ENCODE peak calls at places on chromosomes 16 and 17, in nine cellular contexts. A is fibroblast of lung, F is psoas muscle, T is SK-N-MC, P is neuronal stem cell, L is gastrocnemius medialis, Q is Peyer's patch, X is Caco-2, G is SJSA1. Z is an unnamed sample. For H3K36me3, the result is how much of the 10 kb centered on the place peaks cover.

GRCh38 chr16:1258218-1258587 is 2.3 kb downstream of the TPSD1 start:
- DNase-seq in A (no peak), F (no peak), T (no peak), P (no peak), L (no peak), Q (no peak), X (no peak), G (no peak), Z (no peak)

GRCh38 chr16:11283820-11284248 is 2.7 kb upstream of the PRM1 start:
- DNase-seq in A (no peak), F (no peak), T (no peak), P (no peak), L (no peak), Q (no peak), X (peak), G (no peak), Z (no peak)

GRCh38 chr17:31564883-31565297 is 173.4 kb downstream of the RAB11FIP4 start:
- DNase-seq in A (peak), F (no peak), T (peak), P (no peak), L (no peak), Q (no peak), X (no peak), G (peak), Z (no peak)

GRCh38 chr17:64242633-64243032 is 20.4 kb downstream of the TEX2 start:
- DNase-seq in A (no peak), F (no peak), T (no peak), P (no peak), L (no peak), Q (no peak), X (no peak), G (no peak), Z (no peak)

GRCh38 chr16:71367243-71367976 is 8.9 kb downstream of the CALB2 start:
- DNase-seq in A (peak), F (peak), T (no peak), P (peak), L (no peak), Q (peak), X (peak), G (peak), Z (no peak)

GRCh38 chr16:77359065-77359502 is 75.8 kb downstream of the ADAMTS18 start:
- DNase-seq in A (peak), F (no peak), T (no peak), P (peak), L (no peak), Q (no peak), X (peak), G (peak), Z (no peak)

GRCh38 chr17:41171881-41172280 is 3.9 kb upstream of the KRTAP4-3 start:
- DNase-seq in A (peak), F (no peak), T (no peak), P (no peak), L (no peak), Q (no peak), X (no peak), G (no peak), Z (no peak)

GRCh38 chr16:11797957-11798299 is 870 bp upstream of the ZC3H7A start:
- DNase-seq in A (no peak), F (no peak), T (no peak), P (no peak), L (no peak), Q (no peak), X (no peak), G (no peak), Z (no peak)

GRCh38 chr16:47528431-47528830 is 67.3 kb downstream of the PHKB start:
- DNase-seq in A (peak), F (no peak), T (no peak), P (no peak), L (no peak), Q (no peak), X (no peak), G (no peak), Z (no peak)

GRCh38 chr16:27721548-27722265 is 171.8 kb downstream of the KATNIP start:
- DNase-seq in A (peak), F (peak), T (no peak), P (no peak), L (peak), Q (peak), X (no peak), G (no peak), Z (peak)

GRCh38 chr17:65794572-65794971 is 233.1 kb upstream of the AXIN2 start:
- DNase-seq in A (no peak), F (no peak), T (no peak), P (no peak), L (no peak), Q (no peak), X (peak), G (peak), Z (no peak)

GRCh38 chr17:39144414-39144813 is 7.0 kb downstream of the PLXDC1 start:
- DNase-seq in A (peak), F (peak), T (no peak), P (no peak), L (peak), Q (peak), X (no peak), G (no peak), Z (peak)

GRCh38 chr16:4880006-4880580 is 32.8 kb downstream of the UBN1 start:
- DNase-seq in A (no peak), F (no peak), T (no peak), P (no peak), L (no peak), Q (no peak), X (no peak), G (no peak), Z (no peak)

GRCh38 chr16:4883501-4883900 is 36.2 kb downstream of the UBN1 start:
- DNase-seq in A (no peak), F (no peak), T (no peak), P (no peak), L (no peak), Q (no peak), X (no peak), G (no peak), Z (no peak)

GRCh38 chr16:4884209-4884608 is 36.9 kb downstream of the UBN1 start:
- DNase-seq in A (no peak), F (no peak), T (no peak), P (no peak), L (no peak), Q (peak), X (no peak), G (no peak), Z (no peak)

GRCh38 chr16:4882633-4883285 is 35.5 kb downstream of the UBN1 start:
- DNase-seq in A (peak), F (no peak), T (no peak), P (no peak), L (peak), Q (no peak), X (no peak), G (peak), Z (peak)

GRCh38 chr16:4882261-4882632 is 35.0 kb downstream of the UBN1 start:
- DNase-seq in A (no peak), F (no peak), T (peak), P (no peak), L (no peak), Q (no peak), X (no peak), G (no peak), Z (peak)
- H3K36me3 ChIP-seq in A (under half), F (under half), T (half or more), P (half or more), L (half or more), Q (half or more), X (under half), G (half or more), Z (half or more)

DNA sequence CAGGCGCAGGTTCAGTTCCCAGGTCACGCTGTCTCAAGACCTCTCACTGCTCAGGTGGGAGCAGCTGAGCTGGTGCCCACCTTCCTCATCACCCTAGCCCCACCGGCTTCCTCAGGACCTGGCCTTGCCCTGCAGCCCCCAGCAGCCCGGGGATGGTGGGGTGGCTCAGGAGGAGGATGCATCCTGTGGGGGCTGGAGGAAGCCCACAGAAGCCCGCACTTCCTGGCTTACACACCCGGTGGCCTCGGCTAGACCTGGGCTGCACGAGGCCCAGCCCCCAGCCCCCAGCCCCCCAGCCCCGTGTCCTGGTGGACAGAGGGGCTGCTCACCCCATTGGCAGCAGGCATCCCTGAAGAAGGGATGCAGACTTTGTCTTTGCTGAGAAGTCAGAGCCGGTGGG is 43.4 kb downstream of the BAHCC1 start:
- DNase-seq in A (no peak), F (no peak), T (no peak), P (no peak), L (no peak), Q (no peak), X (no peak), G (no peak), Z (no peak)
- H3K36me3 ChIP-seq in A (under half), F (under half), T (under half), P (under half), L (under half), Q (under half), X (under half), G (under half), Z (under half)

DNA sequence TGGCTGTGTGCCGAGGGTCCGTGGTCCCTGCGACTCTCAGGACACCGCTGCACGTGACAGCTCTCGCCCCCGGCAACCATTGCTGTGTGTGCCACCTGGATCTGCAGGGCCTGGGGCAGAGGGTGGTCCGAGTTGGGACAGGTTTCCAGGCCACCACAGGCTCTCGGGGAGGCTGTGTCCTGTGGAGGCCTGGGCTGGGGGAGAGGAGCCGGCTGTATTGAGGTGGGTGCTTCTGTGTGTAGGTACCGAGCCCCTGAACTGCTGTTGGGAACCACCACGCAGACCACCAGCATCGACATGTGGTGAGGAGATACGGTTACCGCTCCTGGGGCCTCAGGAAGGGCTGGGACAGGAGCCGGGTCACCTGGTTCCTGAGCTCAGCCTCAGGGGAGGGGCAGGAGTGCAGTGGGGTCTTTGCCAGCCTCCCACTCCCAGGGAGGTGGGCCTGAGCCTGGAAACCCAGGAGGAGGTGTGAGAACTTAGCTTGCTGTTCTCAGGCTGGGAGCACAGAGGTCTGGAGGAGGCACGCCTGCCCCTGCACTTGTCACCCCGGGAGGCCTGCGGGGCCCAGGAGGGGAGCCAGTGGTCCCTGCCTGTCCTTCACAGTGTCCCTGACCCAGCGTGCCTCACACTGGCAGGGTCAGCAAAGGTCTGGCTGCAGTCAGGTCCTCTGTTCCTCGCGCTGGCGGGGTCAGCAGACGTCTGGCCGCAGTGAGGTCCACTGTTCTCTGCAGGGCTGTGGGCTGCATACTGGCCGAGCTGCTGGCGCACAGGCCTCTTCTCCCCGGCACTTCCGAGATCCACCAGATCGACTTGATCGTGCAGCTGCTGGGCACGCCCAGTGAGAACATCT is 7.3 kb downstream of the SPATA2L start:
- DNase-seq in A (no peak), F (no peak), T (no peak), P (no peak), L (no peak), Q (peak), X (no peak), G (no peak), Z (no peak)
- H3K36me3 ChIP-seq in A (under half), F (under half), T (under half), P (half or more), L (half or more), Q (half or more), X (under half), G (half or more), Z (half or more)

GRCh38 chr17:68658999-68659780 is 58.0 kb upstream of the FAM20A start:
- DNase-seq in A (no peak), F (no peak), T (no peak), P (no peak), L (no peak), Q (no peak), X (no peak), G (no peak), Z (no peak)
- H3K36me3 ChIP-seq in A (under half), F (under half), T (under half), P (under half), L (under half), Q (under half), X (under half), G (under half), Z (under half)

DNA sequence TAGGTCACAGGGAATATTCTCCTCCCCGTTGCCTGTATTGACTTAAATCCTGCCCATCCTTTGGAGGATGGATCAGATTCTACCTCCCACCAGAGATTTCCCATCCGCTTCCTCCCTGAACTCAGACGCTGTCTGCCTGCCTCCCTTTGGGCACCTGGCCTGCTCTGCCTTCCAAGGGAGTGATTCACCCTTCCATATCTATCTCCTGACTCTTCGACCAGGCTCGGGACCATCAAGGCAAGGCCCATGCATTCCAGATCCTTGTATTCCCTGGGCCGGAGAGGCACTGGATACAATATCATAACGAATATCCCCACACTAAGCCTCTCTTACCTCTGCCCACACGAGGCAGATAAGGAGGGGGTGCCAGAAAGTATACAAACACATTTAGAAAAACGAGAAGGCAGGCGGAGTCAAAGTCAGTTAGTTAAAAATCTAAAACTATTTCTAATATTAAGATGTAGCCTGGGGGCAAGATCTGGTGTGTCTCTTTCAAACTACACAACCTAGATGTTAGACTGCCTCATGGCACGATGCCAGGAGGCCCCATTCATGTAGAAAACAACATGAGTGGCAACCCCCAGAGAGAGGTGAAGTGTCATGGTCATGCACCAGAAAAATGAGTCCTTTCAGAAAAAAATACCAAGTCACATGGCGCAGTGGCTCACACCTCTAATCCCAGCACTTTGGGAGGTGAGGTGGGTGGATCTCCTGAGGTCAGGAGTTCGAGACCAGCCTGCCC is 9.2 kb downstream of the PMP22 start:
- DNase-seq in A (peak), F (peak), T (no peak), P (no peak), L (peak), Q (no peak), X (no peak), G (no peak), Z (no peak)
- H3K36me3 ChIP-seq in A (under half), F (under half), T (under half), P (under half), L (half or more), Q (half or more), X (under half), G (half or more), Z (under half)

Z was measured in heart right ventricle.